ENCODE peak calls at places on chromosomes 11 and 22, in four cellular contexts. Z is adrenal gland, F is uterus, O is astrocyte. C is an unnamed sample.

GRCh38 chr11:31069447-31070205 is 299.9 kb downstream of the DCDC1 start:
- DNase-seq in Z (no peak), F (no peak), O (peak; percentile 48), C (no peak)

GRCh38 chr11:24794064-24794463 is 297.2 kb downstream of the LUZP2 start:
- DNase-seq in Z (no peak), F (no peak), O (no peak), C (no peak)

GRCh38 chr11:128180446-128181089 is 406.8 kb downstream of the ETS1 start:
- DNase-seq in Z (no peak), F (no peak), O (peak; percentile 93), C (peak; percentile 96)

GRCh38 chr11:58957922-58958321 is 18.6 kb downstream of the GLYATL1 start:
- DNase-seq in Z (no peak), F (no peak), O (no peak), C (no peak)

GRCh38 chr11:60953781-60954180 is 1.8 kb upstream of the SLC15A3 start:
- DNase-seq in Z (no peak), F (no peak), O (peak; percentile 12), C (no peak)

GRCh38 chr11:61545921-61546320 is 35.0 kb downstream of the SYT7 start:
- DNase-seq in Z (no peak), F (no peak), O (no peak), C (no peak)

GRCh38 chr11:95245038-95245437 is 14.0 kb upstream of the SESN3 start:
- DNase-seq in Z (no peak), F (no peak), O (peak; percentile 72), C (peak; percentile 97)

GRCh38 chr11:29623144-29623722 is 393.6 kb downstream of the KCNA4 start:
- DNase-seq in Z (no peak), F (no peak), O (no peak), C (no peak)

GRCh38 chr11:134313821-134314607 is 17.8 kb upstream of the GLB1L2 start:
- DNase-seq in Z (no peak), F (no peak), O (no peak), C (no peak)

GRCh38 chr11:62150887-62151736 is 27.3 kb downstream of the INCENP start:
- DNase-seq in Z (peak; percentile 35), F (no peak), O (no peak), C (no peak)

GRCh38 chr22:24380220-24381218 is 46.9 kb upstream of the ADORA2A start:
- DNase-seq in Z (no peak), F (no peak), O (no peak), C (no peak)

GRCh38 chr11:106281455-106282173 is 204.2 kb downstream of the AASDHPPT start:
- DNase-seq in Z (no peak), F (no peak), O (peak; percentile 90), C (peak; percentile 92)

GRCh38 chr11:48018561-48019229 is 38.3 kb downstream of the PTPRJ start:
- DNase-seq in Z (no peak), F (no peak), O (no peak), C (no peak)

GRCh38 chr11:75383246-75383645 is 16.1 kb upstream of the RPS3 start:
- DNase-seq in Z (no peak), F (no peak), O (no peak), C (no peak)

GRCh38 chr11:120512727-120513435 is 1.3 kb downstream of the GRIK4 start:
- DNase-seq in Z (peak; percentile 62), F (no peak), O (no peak), C (no peak)

GRCh38 chr11:122690801-122691649 is 35.5 kb downstream of the UBASH3B start:
- DNase-seq in Z (no peak), F (no peak), O (no peak), C (no peak)

GRCh38 chr11:17740649-17741235 is 6.2 kb downstream of the KCNC1 start:
- DNase-seq in Z (no peak), F (no peak), O (no peak), C (no peak)

GRCh38 chr11:17738350-17739207 is 4.0 kb downstream of the KCNC1 start:
- DNase-seq in Z (peak; percentile 61), F (no peak), O (no peak), C (no peak)

GRCh38 chr11:17742019-17742418 is 7.4 kb downstream of the KCNC1 start:
- DNase-seq in Z (no peak), F (no peak), O (no peak), C (no peak)

GRCh38 chr11:17741487-17741886 is 6.9 kb downstream of the KCNC1 start:
- DNase-seq in Z (no peak), F (no peak), O (no peak), C (no peak)

DNA sequence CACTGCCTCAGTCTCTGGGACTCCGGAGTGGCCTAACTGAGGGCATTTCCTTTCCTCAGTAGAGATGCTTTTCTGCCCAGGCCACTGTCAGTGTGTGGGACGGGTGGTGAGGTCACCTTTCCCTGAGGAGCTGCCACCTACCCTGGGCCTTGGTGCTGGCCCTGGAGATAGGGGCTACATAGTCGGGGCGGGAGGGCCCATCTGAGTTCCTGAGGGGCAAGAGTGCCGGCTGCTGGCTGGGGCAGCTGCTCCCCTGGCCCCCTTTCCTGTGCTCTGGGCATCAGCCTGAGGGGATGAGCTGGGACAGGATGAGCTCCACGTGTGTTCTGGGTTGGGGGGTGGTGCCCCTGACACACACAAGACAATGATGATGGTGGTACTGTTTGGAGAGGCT is 5.4 kb downstream of the KCNC1 start:
- DNase-seq in Z (no peak), F (no peak), O (no peak), C (no peak)
- TF ChIP-seq CTCF in Z (no peak), F (no peak), O (no peak), C (no peak)

GRCh38 chr11:35324183-35324582 is 95.2 kb downstream of the SLC1A2 start:
- DNase-seq in Z (no peak), F (no peak), O (no peak), C (no peak)

GRCh38 chr11:35321532-35322320 is 97.6 kb downstream of the SLC1A2 start:
- DNase-seq in Z (no peak), F (no peak), O (peak; percentile 82), C (no peak)

GRCh38 chr11:35324981-35325380 is 94.4 kb downstream of the SLC1A2 start:
- DNase-seq in Z (no peak), F (no peak), O (peak; percentile 26), C (no peak)

GRCh38 chr11:35322321-35322979 is 96.9 kb downstream of the SLC1A2 start:
- DNase-seq in Z (no peak), F (no peak), O (no peak), C (no peak)

GRCh38 chr11:35323076-35323868 is 96.1 kb downstream of the SLC1A2 start:
- DNase-seq in Z (no peak), F (no peak), O (peak; percentile 46), C (no peak)
- H3K4me1 ChIP-seq in Z (peaks cover 5% of the 10 kb centered on the region), F (no peaks in the 10 kb centered on the region), O (peaks cover 22% of the 10 kb centered on the region), C (peaks cover 9% of the 10 kb centered on the region)

DNA sequence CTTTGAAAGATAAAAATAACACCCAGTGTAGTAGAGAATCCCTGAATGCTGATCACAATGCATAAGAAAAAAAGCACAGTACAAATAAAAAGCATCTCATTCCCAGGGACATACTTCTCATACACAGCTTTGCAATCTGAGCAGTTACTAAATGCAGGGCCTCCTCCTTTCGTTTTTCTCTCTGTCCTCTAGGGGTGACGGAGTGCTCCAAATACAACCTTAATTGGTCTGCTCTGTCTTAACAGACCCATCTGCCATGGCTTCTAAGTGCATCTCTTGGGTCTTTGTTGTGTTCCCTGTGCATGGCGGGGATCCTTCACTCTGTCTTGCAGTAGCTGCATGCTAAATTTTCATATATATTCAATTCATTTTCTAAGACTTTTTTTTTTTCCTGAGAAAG is 1114.2 kb upstream of the RAG2 start:
- DNase-seq in Z (no peak), F (no peak), O (no peak), C (no peak)
- TF ChIP-seq CTCF in Z (no peak), F (no peak), O (peak; percentile 12), C (peak; percentile 35)

DNA sequence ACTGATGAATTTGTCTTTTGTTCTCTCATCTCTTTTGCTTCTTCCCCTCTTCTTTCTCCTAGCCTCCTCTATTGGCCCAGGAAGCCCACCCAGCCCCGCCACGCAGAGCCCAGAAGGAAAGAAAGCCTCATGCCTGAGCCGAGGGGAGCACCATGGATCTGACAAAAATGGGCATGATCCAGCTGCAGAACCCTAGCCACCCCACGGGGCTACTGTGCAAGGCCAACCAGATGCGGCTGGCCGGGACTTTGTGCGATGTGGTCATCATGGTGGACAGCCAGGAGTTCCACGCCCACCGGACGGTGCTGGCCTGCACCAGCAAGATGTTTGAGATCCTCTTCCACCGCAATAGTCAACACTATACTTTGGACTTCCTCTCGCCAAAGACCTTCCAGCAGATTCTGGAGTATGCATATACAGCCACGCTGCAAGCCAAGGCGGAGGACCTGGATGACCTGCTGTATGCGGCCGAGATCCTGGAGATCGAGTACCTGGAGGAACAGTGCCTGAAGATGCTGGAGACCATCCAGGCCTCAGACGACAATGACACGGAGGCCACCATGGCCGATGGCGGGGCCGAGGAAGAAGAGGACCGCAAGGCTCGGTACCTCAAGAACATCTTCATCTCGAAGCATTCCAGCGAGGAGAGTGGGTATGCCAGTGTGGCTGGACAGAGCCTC is 3.8 kb downstream of the ZBTB16 start:
- DNase-seq in Z (no peak), F (no peak), O (no peak), C (no peak)
- H3K4me1 ChIP-seq in Z (peaks cover 68% of the 10 kb centered on the region), F (peaks cover 16% of the 10 kb centered on the region), O (no peaks in the 10 kb centered on the region), C (no peaks in the 10 kb centered on the region)

GRCh38 chr11:65377036-65377435 is 5.4 kb downstream of the SLC25A45 start:
- DNase-seq in Z (no peak), F (no peak), O (no peak), C (no peak)

GRCh38 chr11:65378208-65378927 is 4.1 kb downstream of the SLC25A45 start:
- DNase-seq in Z (no peak), F (no peak), O (no peak), C (no peak)

GRCh38 chr11:65378928-65379638 is 3.4 kb downstream of the SLC25A45 start:
- DNase-seq in Z (no peak), F (no peak), O (no peak), C (no peak)

GRCh38 chr11:65376138-65376713 is 6.2 kb downstream of the SLC25A45 start:
- DNase-seq in Z (no peak), F (no peak), O (no peak), C (no peak)

DNA sequence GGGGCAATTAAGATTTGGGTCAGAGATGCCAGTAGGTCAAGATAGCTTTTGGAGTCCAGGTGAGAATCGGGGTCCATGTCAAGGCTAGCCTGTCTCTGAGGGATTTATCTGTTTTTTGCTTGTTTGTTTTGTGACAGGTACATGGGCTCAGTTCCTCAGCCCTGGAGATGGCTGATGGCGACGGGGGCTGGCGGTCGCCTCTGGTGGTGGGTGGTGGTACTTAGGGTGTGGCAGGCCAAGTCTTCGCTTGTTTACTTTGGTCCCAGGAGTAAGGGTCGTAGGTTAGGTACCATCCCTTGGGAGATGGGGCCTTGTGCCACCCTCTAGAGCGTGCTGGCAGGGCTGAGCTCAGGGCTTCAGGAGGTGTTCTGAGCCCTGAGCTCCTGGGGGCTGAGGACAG is 4.7 kb downstream of the SLC25A45 start:
- DNase-seq in Z (no peak), F (no peak), O (no peak), C (no peak)
- TF ChIP-seq CTCF in Z (no peak), F (no peak), O (no peak), C (no peak)